ENCODE peak calls at places on chromosomes 16 and 17, in six cellular contexts. One of them, this sample, is unnamed.

GRCh38 chr17:14307560-14308024 is 6.7 kb downstream of the HS3ST3B1 start:
- DNase-seq in heart right ventricle: no peak
- DNase-seq in AG10803: peak; percentile 89
- DNase-seq in epithelial cell of proximal tubule: no peak
- DNase-seq in pancreas: no peak
- DNase-seq in dorsolateral prefrontal cortex: no peak
- DNase-seq in this sample: peak; percentile 34

GRCh38 chr17:81510524-81510797 is 2.1 kb downstream of the ACTG1 start:
- DNase-seq in pancreas: no peak
- DNase-seq in heart right ventricle: no peak
- DNase-seq in AG10803: no peak
- DNase-seq in epithelial cell of proximal tubule: no peak
- DNase-seq in dorsolateral prefrontal cortex: no peak
- DNase-seq in this sample: no peak

GRCh38 chr17:44385287-44386181 is 3.9 kb downstream of the ITGA2B start:
- DNase-seq in AG10803: peak; percentile 44
- DNase-seq in dorsolateral prefrontal cortex: peak; percentile 80
- DNase-seq in pancreas: peak; percentile 87
- DNase-seq in heart right ventricle: peak; percentile 77
- DNase-seq in epithelial cell of proximal tubule: no peak
- DNase-seq in this sample: peak; percentile 76

GRCh38 chr16:77437859-77438258 is 3.0 kb upstream of the ADAMTS18 start:
- DNase-seq in dorsolateral prefrontal cortex: no peak
- DNase-seq in AG10803: peak; percentile 23
- DNase-seq in heart right ventricle: no peak
- DNase-seq in pancreas: no peak
- DNase-seq in epithelial cell of proximal tubule: no peak
- DNase-seq in this sample: no peak

GRCh38 chr17:38416840-38417209 is 11.4 kb upstream of the ARHGAP23 start:
- DNase-seq in heart right ventricle: no peak
- DNase-seq in AG10803: no peak
- DNase-seq in dorsolateral prefrontal cortex: no peak
- DNase-seq in epithelial cell of proximal tubule: no peak
- DNase-seq in pancreas: no peak
- DNase-seq in this sample: no peak

GRCh38 chr16:80932725-80933124 is 74.0 kb downstream of the CMC2 start:
- DNase-seq in epithelial cell of proximal tubule: peak; percentile 40
- DNase-seq in pancreas: no peak
- DNase-seq in dorsolateral prefrontal cortex: no peak
- DNase-seq in AG10803: peak; percentile 93
- DNase-seq in heart right ventricle: peak; percentile 69
- DNase-seq in this sample: peak; percentile 91

GRCh38 chr17:45742251-45742650 is 41.9 kb upstream of the CRHR1 start:
- DNase-seq in heart right ventricle: no peak
- DNase-seq in dorsolateral prefrontal cortex: no peak
- DNase-seq in pancreas: no peak
- DNase-seq in epithelial cell of proximal tubule: no peak
- DNase-seq in AG10803: no peak
- DNase-seq in this sample: no peak

GRCh38 chr17:35849469-35850348 is 19.0 kb downstream of the HEATR9 start:
- DNase-seq in epithelial cell of proximal tubule: peak; percentile 10
- DNase-seq in dorsolateral prefrontal cortex: no peak
- DNase-seq in AG10803: peak; percentile 62
- DNase-seq in pancreas: no peak
- DNase-seq in heart right ventricle: peak; percentile 38
- DNase-seq in this sample: peak; percentile 77

GRCh38 chr16:23124315-23124714 is 24.9 kb downstream of the USP31 start:
- DNase-seq in dorsolateral prefrontal cortex: no peak
- DNase-seq in epithelial cell of proximal tubule: peak; percentile 56
- DNase-seq in pancreas: no peak
- DNase-seq in heart right ventricle: no peak
- DNase-seq in AG10803: peak; percentile 52
- DNase-seq in this sample: peak; percentile 90

GRCh38 chr17:17484451-17484899 is 7.7 kb downstream of the MED9 start:
- DNase-seq in dorsolateral prefrontal cortex: no peak
- DNase-seq in AG10803: no peak
- DNase-seq in epithelial cell of proximal tubule: no peak
- DNase-seq in pancreas: no peak
- DNase-seq in heart right ventricle: no peak
- DNase-seq in this sample: peak; percentile 16

GRCh38 chr17:18106211-18106610 is 2.3 kb upstream of the MYO15A start:
- DNase-seq in epithelial cell of proximal tubule: no peak
- DNase-seq in heart right ventricle: no peak
- DNase-seq in pancreas: no peak
- DNase-seq in AG10803: no peak
- DNase-seq in dorsolateral prefrontal cortex: no peak
- DNase-seq in this sample: no peak

GRCh38 chr17:76125922-76126321 is 15.1 kb downstream of the FOXJ1 start:
- DNase-seq in epithelial cell of proximal tubule: no peak
- DNase-seq in pancreas: no peak
- DNase-seq in AG10803: no peak
- DNase-seq in dorsolateral prefrontal cortex: no peak
- DNase-seq in heart right ventricle: no peak
- DNase-seq in this sample: no peak

GRCh38 chr16:12350945-12351344 is 374.4 kb downstream of the SNX29 start:
- DNase-seq in pancreas: no peak
- DNase-seq in AG10803: no peak
- DNase-seq in dorsolateral prefrontal cortex: no peak
- DNase-seq in heart right ventricle: no peak
- DNase-seq in epithelial cell of proximal tubule: no peak
- DNase-seq in this sample: no peak

GRCh38 chr17:7912927-7913524 is 3.1 kb downstream of the RNF227 start:
- DNase-seq in dorsolateral prefrontal cortex: no peak
- DNase-seq in heart right ventricle: peak; percentile 43
- DNase-seq in epithelial cell of proximal tubule: no peak
- DNase-seq in AG10803: peak; percentile 82
- DNase-seq in pancreas: no peak
- DNase-seq in this sample: peak; percentile 86

GRCh38 chr17:50834786-50835562 is 412 bp upstream of the WFIKKN2 start:
- DNase-seq in dorsolateral prefrontal cortex: no peak
- DNase-seq in pancreas: no peak
- DNase-seq in heart right ventricle: no peak
- DNase-seq in AG10803: no peak
- DNase-seq in epithelial cell of proximal tubule: no peak
- DNase-seq in this sample: no peak

GRCh38 chr17:46943511-46944393 is 20.8 kb downstream of the GOSR2 start:
- DNase-seq in pancreas: no peak
- DNase-seq in epithelial cell of proximal tubule: no peak
- DNase-seq in dorsolateral prefrontal cortex: peak; percentile 67
- DNase-seq in heart right ventricle: no peak
- DNase-seq in AG10803: no peak
- DNase-seq in this sample: no peak

GRCh38 chr17:8162232-8162996 is at the start of gene VAMP2:
- DNase-seq in dorsolateral prefrontal cortex: peak; percentile 87
- DNase-seq in epithelial cell of proximal tubule: no peak
- DNase-seq in pancreas: peak; percentile 71
- DNase-seq in AG10803: peak; percentile 71
- DNase-seq in heart right ventricle: peak; percentile 81
- DNase-seq in this sample: peak; percentile 69

GRCh38 chr17:61431594-61432311 is 20.5 kb upstream of the TBX4 start:
- DNase-seq in dorsolateral prefrontal cortex: no peak
- DNase-seq in AG10803: peak; percentile 53
- DNase-seq in heart right ventricle: no peak
- DNase-seq in pancreas: no peak
- DNase-seq in epithelial cell of proximal tubule: no peak
- DNase-seq in this sample: no peak

GRCh38 chr17:63140255-63140654 is 174.2 kb downstream of the TANC2 start:
- DNase-seq in dorsolateral prefrontal cortex: no peak
- DNase-seq in epithelial cell of proximal tubule: no peak
- DNase-seq in pancreas: no peak
- DNase-seq in heart right ventricle: peak; percentile 16
- DNase-seq in AG10803: peak; percentile 24
- DNase-seq in this sample: no peak

GRCh38 chr17:238964-239259 is 57.5 kb upstream of the DOC2B start:
- DNase-seq in dorsolateral prefrontal cortex: peak; percentile 30
- DNase-seq in pancreas: no peak
- DNase-seq in AG10803: no peak
- DNase-seq in epithelial cell of proximal tubule: no peak
- DNase-seq in heart right ventricle: no peak
- DNase-seq in this sample: no peak

GRCh38 chr16:87416826-87417471 is 24.8 kb downstream of the MAP1LC3B start:
- DNase-seq in dorsolateral prefrontal cortex: no peak
- DNase-seq in AG10803: peak; percentile 71
- DNase-seq in epithelial cell of proximal tubule: no peak
- DNase-seq in heart right ventricle: no peak
- DNase-seq in pancreas: no peak
- DNase-seq in this sample: peak; percentile 53

GRCh38 chr17:83135692-83136091 is 56.3 kb downstream of the METRNL start:
- DNase-seq in AG10803: no peak
- DNase-seq in pancreas: no peak
- DNase-seq in dorsolateral prefrontal cortex: no peak
- DNase-seq in heart right ventricle: no peak
- DNase-seq in epithelial cell of proximal tubule: no peak
- DNase-seq in this sample: no peak

GRCh38 chr17:2057714-2058520 is 3.0 kb downstream of the HIC1 start:
- DNase-seq in epithelial cell of proximal tubule: no peak
- DNase-seq in dorsolateral prefrontal cortex: no peak
- DNase-seq in AG10803: no peak
- DNase-seq in heart right ventricle: no peak
- DNase-seq in pancreas: no peak
- DNase-seq in this sample: no peak
- H3K4me3 ChIP-seq in epithelial cell of proximal tubule: no peak overlapping the region
- H3K4me3 ChIP-seq in dorsolateral prefrontal cortex: no peak overlapping the region
- H3K4me3 ChIP-seq in AG10803: no peak overlapping the region
- H3K4me3 ChIP-seq in heart right ventricle: peak overlapping the region; percentile 76
- H3K4me3 ChIP-seq in pancreas: no peak overlapping the region
- H3K4me3 ChIP-seq in this sample: no peak overlapping the region

DNA sequence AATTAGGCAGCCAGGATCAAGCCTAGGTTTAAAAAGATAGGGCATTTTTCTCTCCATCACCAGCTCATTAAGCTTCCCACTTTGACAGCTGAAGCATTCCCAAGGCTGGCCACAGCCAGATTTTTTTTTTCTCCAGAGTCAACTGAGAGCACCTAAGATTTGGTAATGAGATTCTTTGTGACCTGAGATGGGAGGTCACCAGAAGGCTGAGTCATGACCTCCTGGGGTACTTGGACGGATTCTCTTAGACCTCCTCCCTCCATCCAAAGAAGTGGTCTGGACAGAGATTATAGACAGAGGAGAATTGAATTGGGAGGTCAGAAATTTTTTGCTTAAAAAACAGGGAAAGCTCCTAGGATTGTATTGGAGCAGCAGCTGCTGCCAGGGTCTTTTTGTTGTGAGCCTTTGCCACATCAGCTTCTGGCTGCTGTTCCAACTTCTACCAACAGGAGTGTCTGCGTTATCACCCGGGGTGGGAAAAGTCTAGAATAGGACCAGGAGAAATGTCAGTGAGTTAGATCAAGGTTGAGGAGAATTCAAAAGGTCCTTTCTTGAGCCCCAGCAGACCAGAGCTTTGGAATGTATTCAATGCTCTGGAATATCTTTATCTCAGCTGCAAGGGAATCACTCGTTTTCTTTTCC is 221.2 kb upstream of the N4BP1 start:
- DNase-seq in pancreas: no peak
- DNase-seq in heart right ventricle: no peak
- DNase-seq in epithelial cell of proximal tubule: no peak
- DNase-seq in AG10803: no peak
- DNase-seq in dorsolateral prefrontal cortex: no peak
- DNase-seq in this sample: no peak
- TF ChIP-seq CTCF in pancreas: no peak
- TF ChIP-seq CTCF in heart right ventricle: no peak
- TF ChIP-seq CTCF in epithelial cell of proximal tubule: peak; percentile 22
- TF ChIP-seq CTCF in AG10803: no peak
- TF ChIP-seq CTCF in dorsolateral prefrontal cortex: peak; percentile 33
- TF ChIP-seq CTCF in this sample: no peak

GRCh38 chr16:57538235-57538711 is 1.9 kb upstream of the CCDC102A start:
- DNase-seq in dorsolateral prefrontal cortex: no peak
- DNase-seq in AG10803: no peak
- DNase-seq in pancreas: no peak
- DNase-seq in heart right ventricle: peak; percentile 1
- DNase-seq in epithelial cell of proximal tubule: no peak
- DNase-seq in this sample: no peak

GRCh38 chr16:57539072-57539796 is 2.9 kb upstream of the CCDC102A start:
- DNase-seq in pancreas: no peak
- DNase-seq in epithelial cell of proximal tubule: no peak
- DNase-seq in AG10803: no peak
- DNase-seq in dorsolateral prefrontal cortex: no peak
- DNase-seq in heart right ventricle: peak; percentile 1
- DNase-seq in this sample: peak; percentile 55

GRCh38 chr16:57536306-57537193 is at the start of gene CCDC102A:
- DNase-seq in heart right ventricle: peak; percentile 23
- DNase-seq in epithelial cell of proximal tubule: no peak
- DNase-seq in AG10803: peak; percentile 30
- DNase-seq in dorsolateral prefrontal cortex: no peak
- DNase-seq in pancreas: no peak
- DNase-seq in this sample: no peak

GRCh38 chr16:57537194-57537505 is 779 bp upstream of the CCDC102A start:
- DNase-seq in AG10803: no peak
- DNase-seq in pancreas: no peak
- DNase-seq in heart right ventricle: no peak
- DNase-seq in epithelial cell of proximal tubule: no peak
- DNase-seq in dorsolateral prefrontal cortex: no peak
- DNase-seq in this sample: no peak

DNA sequence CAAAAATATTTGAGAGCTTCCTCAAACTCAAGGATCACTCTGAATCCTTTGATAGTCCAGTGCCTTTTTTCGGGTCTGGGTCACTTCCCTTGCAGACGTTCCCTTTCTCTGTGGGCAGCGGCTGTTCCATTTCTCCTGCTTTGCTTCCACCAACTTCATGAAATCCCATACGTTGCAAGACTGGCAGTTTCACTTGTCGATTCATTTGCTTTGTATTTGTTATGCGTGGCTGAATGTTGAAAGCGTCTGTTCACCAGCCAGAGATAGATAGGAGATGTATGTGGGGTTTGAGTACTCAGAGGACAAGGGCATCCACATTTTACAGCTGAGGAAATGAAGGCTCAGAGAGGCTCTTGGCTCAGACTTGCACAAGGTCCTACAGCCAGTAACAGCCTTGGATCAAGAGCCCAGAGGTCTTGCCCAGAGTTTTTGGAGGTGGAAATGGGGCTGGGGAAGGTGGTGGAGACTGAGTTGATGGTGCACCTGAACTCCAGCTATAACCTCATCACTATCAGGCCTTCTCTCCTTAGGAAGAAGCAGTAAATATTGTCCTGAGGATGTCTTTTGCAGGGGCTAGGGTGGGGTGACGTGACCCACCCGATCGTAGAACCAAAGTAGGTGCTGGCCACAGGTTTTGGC is 1.3 kb upstream of the CCDC102A start:
- DNase-seq in pancreas: no peak
- DNase-seq in heart right ventricle: peak; percentile 6
- DNase-seq in dorsolateral prefrontal cortex: no peak
- DNase-seq in AG10803: no peak
- DNase-seq in epithelial cell of proximal tubule: no peak
- DNase-seq in this sample: no peak
- H3K4me3 ChIP-seq in pancreas: no peak overlapping the region
- H3K4me3 ChIP-seq in heart right ventricle: peak overlapping the region; percentile 76
- H3K4me3 ChIP-seq in dorsolateral prefrontal cortex: no peak overlapping the region
- H3K4me3 ChIP-seq in AG10803: no peak overlapping the region
- H3K4me3 ChIP-seq in epithelial cell of proximal tubule: no peak overlapping the region
- H3K4me3 ChIP-seq in this sample: no peak overlapping the region

DNA sequence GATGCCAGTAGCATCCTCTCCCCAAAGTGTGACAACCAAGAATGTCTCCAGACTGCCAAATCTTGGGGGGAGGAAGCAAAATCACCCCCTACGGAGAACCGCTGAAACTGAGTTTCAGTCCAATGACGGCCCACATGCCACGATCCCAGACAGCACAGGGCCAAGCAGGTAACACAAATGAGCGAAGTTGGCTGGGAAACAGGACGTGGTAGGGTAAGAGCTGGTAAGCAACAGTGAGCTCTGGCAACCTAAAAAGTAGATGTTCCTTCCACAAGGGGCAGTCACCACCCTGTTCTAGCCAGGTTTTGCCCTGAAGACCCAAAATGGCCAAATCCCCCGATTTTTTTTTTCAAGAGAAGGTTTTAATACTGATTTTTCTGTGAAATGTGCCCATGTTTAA is 25.4 kb downstream of the ZFHX3 start:
- DNase-seq in AG10803: no peak
- DNase-seq in heart right ventricle: no peak
- DNase-seq in dorsolateral prefrontal cortex: no peak
- DNase-seq in epithelial cell of proximal tubule: no peak
- DNase-seq in pancreas: no peak
- DNase-seq in this sample: no peak
- TF ChIP-seq CTCF in AG10803: no peak
- TF ChIP-seq CTCF in heart right ventricle: no peak
- TF ChIP-seq CTCF in dorsolateral prefrontal cortex: no peak
- TF ChIP-seq CTCF in epithelial cell of proximal tubule: no peak
- TF ChIP-seq CTCF in pancreas: no peak
- TF ChIP-seq CTCF in this sample: no peak

This sample was measured in epithelial cell of esophagus.